ENCODE peak calls at places on chromosomes 13 and 19, in six cellular contexts. F is breast epithelium; A is CD8-positive, alpha-beta T cell; K is adrenal gland; M is WERI-Rb-1; W is GM23338. Y is an unnamed sample.

GRCh38 chr13:36046672-36047071 is 84.5 kb downstream of the DCLK1 start:
- DNase-seq in F (no peak), M (no peak), A (no peak), K (no peak), W (no peak), Y (no peak)

GRCh38 chr19:15198006-15198356 is 2.8 kb downstream of the NOTCH3 start:
- DNase-seq in W (no peak), K (no peak), A (no peak), F (no peak), M (no peak), Y (no peak)

GRCh38 chr19:33737704-33738103 is 59.0 kb upstream of the KCTD15 start:
- DNase-seq in F (no peak), W (no peak), A (no peak), K (no peak), M (no peak), Y (no peak)

GRCh38 chr13:48038763-48039162 is 1.2 kb downstream of the NUDT15 start:
- DNase-seq in M (no peak), W (peak; percentile 18), A (no peak), F (no peak), K (no peak), Y (no peak)

GRCh38 chr19:42281175-42282035 is 12.4 kb downstream of the CIC start:
- DNase-seq in A (no peak), F (peak; percentile 83), M (peak; percentile 36), W (peak; percentile 57), K (peak; percentile 69), Y (peak; percentile 81)

GRCh38 chr19:1266818-1267440 is 2.2 kb upstream of the CIRBP start:
- DNase-seq in K (peak; percentile 77), A (peak; percentile 63), F (no peak), M (peak; percentile 68), W (peak; percentile 73), Y (no peak)

GRCh38 chr19:33683881-33684549 is 62.3 kb downstream of the CHST8 start:
- DNase-seq in F (no peak), K (peak; percentile 67), M (no peak), W (peak; percentile 91), A (no peak), Y (no peak)

GRCh38 chr13:111093634-111094033 is 21.5 kb upstream of the ARHGEF7 start:
- DNase-seq in A (no peak), W (peak; percentile 46), K (no peak), F (no peak), M (no peak), Y (no peak)

GRCh38 chr13:84925443-84925842 is 873.8 kb downstream of the SLITRK6 start:
- DNase-seq in F (no peak), W (no peak), K (no peak), M (no peak), A (no peak), Y (no peak)

GRCh38 chr19:28864024-28864503 is 348.9 kb downstream of the UQCRFS1 start:
- DNase-seq in M (no peak), F (no peak), W (no peak), K (peak; percentile 31), A (no peak), Y (peak; percentile 53)

GRCh38 chr19:14055396-14055795 is 6.5 kb downstream of the PALM3 start:
- DNase-seq in M (no peak), W (no peak), A (no peak), K (no peak), F (no peak), Y (no peak)

GRCh38 chr19:29724102-29724641 is 9.1 kb upstream of the C19orf12 start:
- DNase-seq in W (peak; percentile 75), K (no peak), A (no peak), M (peak; percentile 79), F (no peak), Y (peak; percentile 58)

GRCh38 chr13:30791354-30791921 is 56.1 kb downstream of the ALOX5AP start:
- DNase-seq in K (no peak), W (no peak), A (no peak), M (no peak), F (no peak), Y (no peak)

GRCh38 chr13:59877933-59878332 is 285.8 kb downstream of the DIAPH3 start:
- DNase-seq in K (no peak), M (no peak), F (no peak), A (no peak), W (no peak), Y (no peak)

GRCh38 chr13:106473174-106473573 is 62.3 kb downstream of the EFNB2 start:
- DNase-seq in W (no peak), A (no peak), K (no peak), M (no peak), F (no peak), Y (no peak)

GRCh38 chr13:40116008-40116407 is 460.5 kb downstream of the COG6 start:
- DNase-seq in K (peak; percentile 74), W (peak; percentile 5), A (no peak), M (no peak), F (no peak), Y (no peak)

GRCh38 chr13:81929988-81930387 is 1589.1 kb upstream of the SPRY2 start:
- DNase-seq in K (no peak), M (no peak), A (no peak), F (no peak), W (peak; percentile 87), Y (no peak)

GRCh38 chr13:19634129-19634740 is 776 bp downstream of the MPHOSPH8 start:
- DNase-seq in W (peak; percentile 17), A (no peak), K (peak; percentile 58), F (peak; percentile 23), M (no peak), Y (no peak)

GRCh38 chr19:6510618-6511017 is 8.5 kb upstream of the TUBB4A start:
- DNase-seq in A (no peak), W (no peak), K (peak; percentile 64), F (no peak), M (no peak), Y (no peak)

GRCh38 chr13:20400774-20401173 is 124.9 kb downstream of the CRYL1 start:
- DNase-seq in W (no peak), F (no peak), A (no peak), M (no peak), K (no peak), Y (no peak)

GRCh38 chr13:110676057-110676510 is 29.8 kb downstream of the CARS2 start:
- DNase-seq in W (no peak), K (no peak), M (no peak), A (no peak), F (no peak), Y (no peak)

GRCh38 chr13:71339010-71339409 is 528.0 kb downstream of the DACH1 start:
- DNase-seq in M (no peak), W (no peak), K (no peak), F (no peak), A (no peak), Y (no peak)

GRCh38 chr13:95122063-95122462 is 179.2 kb downstream of the ABCC4 start:
- DNase-seq in M (no peak), K (no peak), F (no peak), W (no peak), A (no peak), Y (no peak)

GRCh38 chr19:55640043-55640576 is 692 bp upstream of the ZNF580 start:
- DNase-seq in A (peak; percentile 59), F (no peak), W (peak; percentile 75), K (peak; percentile 82), M (no peak), Y (peak; percentile 54)

GRCh38 chr19:19538077-19538764 is at the start of gene CILP2:
- DNase-seq in W (peak; percentile 89), K (no peak), F (peak; percentile 35), A (no peak), M (no peak), Y (no peak)

DNA sequence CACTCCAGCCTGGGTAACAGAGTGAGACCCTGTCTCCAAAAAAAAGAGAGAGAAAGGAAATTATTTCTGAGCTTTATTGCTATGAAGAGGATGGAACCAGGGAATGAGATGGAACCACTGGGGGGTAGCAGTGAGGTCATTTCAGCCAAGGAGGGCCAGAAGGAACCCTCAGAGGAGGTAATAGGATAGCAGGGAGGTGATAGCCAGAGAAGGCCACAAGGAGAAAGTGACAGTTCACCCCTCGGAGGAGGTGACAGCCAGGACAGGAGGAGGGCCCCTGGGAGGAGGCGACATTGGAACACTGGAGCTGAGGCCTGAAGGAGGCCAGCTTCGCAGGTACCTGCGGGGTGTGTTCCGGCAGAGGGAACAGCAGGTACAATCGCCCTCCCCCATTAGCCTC is 695 bp upstream of the PGPEP1 start:
- DNase-seq in A (no peak), K (no peak), F (no peak), M (peak; percentile 34), W (peak; percentile 74), Y (no peak)
- H3K4me3 ChIP-seq in A (peak overlapping the region; percentile 50), K (no peak overlapping the region), F (peak overlapping the region; percentile 91), M (peak overlapping the region; percentile 85), W (peak overlapping the region; percentile 83), Y (peak overlapping the region; percentile 90)

GRCh38 chr19:45099465-45100201 is 6.7 kb downstream of the PPP1R37 start:
- DNase-seq in W (no peak), K (peak; percentile 90), M (peak; percentile 56), A (no peak), F (no peak), Y (no peak)
- H3K27ac ChIP-seq in W (peak overlapping the region; percentile 59), K (peak overlapping the region; percentile 82), M (no peak overlapping the region), A (no peak overlapping the region), F (peak overlapping the region; percentile 93), Y (peak overlapping the region; percentile 91)

GRCh38 chr19:57817976-57818375 is 3.3 kb upstream of the ZNF552 start:
- DNase-seq in F (no peak), A (no peak), W (no peak), M (no peak), K (no peak), Y (no peak)

GRCh38 chr19:57814505-57815246 is at the start of gene ZNF552:
- DNase-seq in M (peak; percentile 86), A (peak; percentile 58), F (peak; percentile 86), W (peak; percentile 99), K (peak; percentile 94), Y (peak; percentile 89)

GRCh38 chr19:57816652-57817051 is 1.9 kb upstream of the ZNF552 start:
- DNase-seq in W (peak; percentile 27), K (no peak), A (no peak), F (no peak), M (no peak), Y (no peak)

GRCh38 chr19:57813919-57814504 is 701 bp downstream of the ZNF552 start:
- DNase-seq in M (no peak), W (peak; percentile 34), F (peak; percentile 39), K (peak; percentile 36), A (no peak), Y (no peak)

GRCh38 chr19:57815247-57816075 is 748 bp upstream of the ZNF552 start:
- DNase-seq in F (no peak), K (no peak), A (no peak), M (no peak), W (no peak), Y (no peak)
- H3K4me3 ChIP-seq in F (peak overlapping the region; percentile 99), K (no peak overlapping the region), A (peak overlapping the region; percentile 91), M (no peak overlapping the region), W (peak overlapping the region; percentile 28), Y (peak overlapping the region; percentile 81)

DNA sequence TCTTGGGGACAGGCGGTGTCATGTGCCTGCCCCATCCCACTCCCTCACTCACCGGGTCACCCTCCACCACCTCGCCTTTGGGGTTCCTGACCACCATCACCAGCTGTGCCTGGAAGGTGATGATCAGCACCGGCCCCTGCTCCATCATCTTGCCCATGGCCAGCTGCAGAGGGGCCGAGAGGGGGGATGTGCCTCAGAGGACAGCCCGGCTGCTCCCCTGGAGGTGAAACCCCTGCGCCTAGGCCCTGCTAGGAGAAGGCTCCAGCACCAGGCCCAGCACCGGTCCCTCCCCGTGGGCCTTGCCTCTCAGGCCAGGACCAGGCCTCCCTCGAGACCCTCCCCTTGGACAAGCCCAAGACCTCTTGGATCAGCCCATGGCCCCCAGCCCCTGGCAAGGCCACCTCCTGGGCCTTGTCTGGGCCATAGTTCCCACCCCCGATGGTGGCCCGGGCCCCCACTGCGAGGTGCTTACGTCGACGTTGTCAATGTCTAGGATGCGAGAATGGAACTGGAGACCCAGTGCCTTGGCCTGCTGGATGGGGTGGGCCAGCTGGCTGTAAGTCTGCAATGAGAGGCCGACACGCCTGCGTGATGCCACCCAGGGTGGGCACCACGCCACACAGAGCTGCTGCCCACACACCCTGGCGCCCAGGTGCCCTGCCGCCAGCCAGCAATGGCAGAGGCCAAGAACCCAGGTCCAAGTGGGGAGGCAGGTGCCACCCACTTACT is 1.8 kb upstream of the CTXN1 start:
- DNase-seq in F (peak; percentile 67), W (no peak), M (no peak), A (no peak), K (no peak), Y (no peak)
- H3K27ac ChIP-seq in F (peak overlapping the region; percentile 96), W (no peak overlapping the region), M (peak overlapping the region; percentile 58), A (no peak overlapping the region), K (peak overlapping the region; percentile 75), Y (peak overlapping the region; percentile 85)

Y was measured in dorsolateral prefrontal cortex.